ENCODE peak calls at places on chromosomes 6 and 20, in six cellular contexts. K is kidney; L is CD8-positive, alpha-beta T cell; N is H1; P is HCT116; X is psoas muscle. G is an unnamed sample.

GRCh38 chr20:64055893-64056638 is 6.6 kb upstream of the SOX18 start:
- DNase-seq in K (no peak), L (no peak), N (no peak), P (no peak), X (peak; percentile 75), G (no peak)

GRCh38 chr20:62577447-62577846 is 64.9 kb upstream of the SLCO4A1 start:
- DNase-seq in K (no peak), L (no peak), N (no peak), P (no peak), X (peak; percentile 73), G (no peak)

GRCh38 chr6:41439524-41440418 is 104.4 kb downstream of the NCR2 start:
- DNase-seq in K (no peak), L (no peak), N (no peak), P (no peak), X (no peak), G (no peak)

GRCh38 chr6:39951198-39951597 is 16.9 kb upstream of the MOCS1 start:
- DNase-seq in K (no peak), L (no peak), N (no peak), P (no peak), X (no peak), G (no peak)

GRCh38 chr20:46998497-46999190 is 104.0 kb downstream of the EYA2 start:
- DNase-seq in K (no peak), L (no peak), N (no peak), P (no peak), X (no peak), G (no peak)

GRCh38 chr6:2938004-2938631 is 33.2 kb downstream of the SERPINB6 start:
- DNase-seq in K (no peak), L (no peak), N (peak; percentile 41), P (no peak), X (no peak), G (no peak)

GRCh38 chr20:1336699-1337387 is 7.9 kb upstream of the SDCBP2 start:
- DNase-seq in K (peak; percentile 92), L (no peak), N (peak; percentile 48), P (no peak), X (peak; percentile 85), G (peak; percentile 75)

GRCh38 chr6:166922937-166923336 is 33.4 kb downstream of the RNASET2 start:
- DNase-seq in K (no peak), L (no peak), N (no peak), P (no peak), X (no peak), G (no peak)

GRCh38 chr6:122248001-122248669 is 151.3 kb upstream of the HSF2 start:
- DNase-seq in K (peak; percentile 63), L (no peak), N (no peak), P (no peak), X (no peak), G (no peak)

GRCh38 chr6:90263653-90264052 is 33.0 kb downstream of the BACH2 start:
- DNase-seq in K (no peak), L (no peak), N (no peak), P (no peak), X (no peak), G (no peak)

GRCh38 chr20:32638848-32639247 is 34.9 kb downstream of the C20orf203 start:
- DNase-seq in K (no peak), L (no peak), N (no peak), P (no peak), X (no peak), G (no peak)

GRCh38 chr20:50762045-50762422 is 30.7 kb downstream of the PARD6B start:
- DNase-seq in K (no peak), L (no peak), N (no peak), P (no peak), X (no peak), G (no peak)

GRCh38 chr6:137588472-137588871 is 94.3 kb upstream of the OLIG3 start:
- DNase-seq in K (no peak), L (no peak), N (peak; percentile 51), P (no peak), X (no peak), G (no peak)

GRCh38 chr6:78031228-78031627 is 378.4 kb downstream of the MEI4 start:
- DNase-seq in K (no peak), L (no peak), N (no peak), P (no peak), X (no peak), G (no peak)

GRCh38 chr6:35049346-35049745 is 91.8 kb downstream of the TCP11 start:
- DNase-seq in K (no peak), L (no peak), N (no peak), P (no peak), X (no peak), G (no peak)

GRCh38 chr6:35048631-35049083 is 92.5 kb downstream of the TCP11 start:
- DNase-seq in K (no peak), L (no peak), N (no peak), P (no peak), X (peak; percentile 67), G (no peak)

GRCh38 chr6:35047265-35048011 is 93.7 kb downstream of the TCP11 start:
- DNase-seq in K (no peak), L (no peak), N (no peak), P (no peak), X (no peak), G (no peak)

GRCh38 chr6:35046862-35047261 is 94.3 kb downstream of the TCP11 start:
- DNase-seq in K (no peak), L (no peak), N (no peak), P (no peak), X (no peak), G (no peak)

DNA sequence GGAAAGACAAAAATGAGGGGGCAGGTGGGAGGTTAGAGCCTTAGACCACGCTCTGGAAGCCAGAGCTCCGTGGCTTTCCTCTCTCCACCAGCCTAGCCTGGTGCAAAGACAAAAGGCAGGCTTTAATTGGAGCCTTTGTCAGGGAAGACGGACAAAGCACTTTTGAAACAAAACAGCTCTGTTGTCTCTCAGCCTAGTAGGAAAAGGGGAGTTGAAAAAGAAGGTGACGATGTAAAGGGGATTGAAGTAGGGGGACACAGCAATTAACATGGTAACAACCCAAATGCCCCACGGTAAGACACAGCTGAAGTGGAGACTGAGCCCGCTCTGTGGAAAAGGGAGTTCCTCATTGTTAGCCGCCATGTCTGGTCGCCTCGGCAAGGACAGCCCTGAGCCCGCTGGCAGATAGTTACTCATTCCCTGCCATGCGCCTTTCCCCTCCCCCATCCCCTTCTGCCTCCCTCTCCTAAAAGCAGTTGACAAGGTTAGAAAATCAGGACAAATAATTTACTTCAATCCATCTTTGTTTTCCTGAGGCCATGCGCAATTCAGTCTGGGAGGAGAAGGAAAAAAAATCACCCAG is 93.0 kb downstream of the TCP11 start:
- DNase-seq in K (no peak), L (no peak), N (no peak), P (no peak), X (no peak), G (no peak)
- H3K4me3 ChIP-seq in K (no peak overlapping the region), L (no peak overlapping the region), N (peak overlapping the region; percentile 4), P (no peak overlapping the region), X (no peak overlapping the region), G (no peak overlapping the region)

GRCh38 chr6:131519670-131520436 is 53.2 kb upstream of the ARG1 start:
- DNase-seq in K (no peak), L (no peak), N (peak; percentile 62), P (peak; percentile 40), X (no peak), G (no peak)
- TF ChIP-seq CTCF in K (peak; percentile 45), L (peak; percentile 71), N (no peak), P (peak; percentile 42), X (peak; percentile 16), G (no peak)

DNA sequence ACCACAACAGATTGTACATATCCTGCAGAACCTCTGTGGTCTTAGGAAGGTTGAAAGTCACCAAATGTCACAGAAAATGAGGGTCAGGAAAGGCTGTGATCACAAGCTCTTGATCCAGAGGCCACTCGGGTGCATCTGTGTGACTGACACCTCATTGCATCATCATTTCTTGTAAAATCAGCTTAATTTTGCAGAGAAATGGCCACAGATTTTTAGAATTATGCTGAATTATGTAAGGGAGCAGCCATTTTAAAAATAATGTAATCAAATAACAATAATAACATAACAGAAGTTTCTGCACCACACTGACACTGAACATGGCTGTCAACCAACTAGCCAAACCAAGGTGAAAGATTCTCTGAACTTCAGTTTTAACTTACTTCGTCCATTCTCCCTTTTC is 32.5 kb upstream of the PRND start:
- DNase-seq in K (no peak), L (no peak), N (no peak), P (no peak), X (no peak), G (no peak)
- H3K27ac ChIP-seq in K (no peak overlapping the region), L (no peak overlapping the region), N (no peak overlapping the region), P (no peak overlapping the region), X (peak overlapping the region; percentile 98), G (peak overlapping the region; percentile 33)

DNA sequence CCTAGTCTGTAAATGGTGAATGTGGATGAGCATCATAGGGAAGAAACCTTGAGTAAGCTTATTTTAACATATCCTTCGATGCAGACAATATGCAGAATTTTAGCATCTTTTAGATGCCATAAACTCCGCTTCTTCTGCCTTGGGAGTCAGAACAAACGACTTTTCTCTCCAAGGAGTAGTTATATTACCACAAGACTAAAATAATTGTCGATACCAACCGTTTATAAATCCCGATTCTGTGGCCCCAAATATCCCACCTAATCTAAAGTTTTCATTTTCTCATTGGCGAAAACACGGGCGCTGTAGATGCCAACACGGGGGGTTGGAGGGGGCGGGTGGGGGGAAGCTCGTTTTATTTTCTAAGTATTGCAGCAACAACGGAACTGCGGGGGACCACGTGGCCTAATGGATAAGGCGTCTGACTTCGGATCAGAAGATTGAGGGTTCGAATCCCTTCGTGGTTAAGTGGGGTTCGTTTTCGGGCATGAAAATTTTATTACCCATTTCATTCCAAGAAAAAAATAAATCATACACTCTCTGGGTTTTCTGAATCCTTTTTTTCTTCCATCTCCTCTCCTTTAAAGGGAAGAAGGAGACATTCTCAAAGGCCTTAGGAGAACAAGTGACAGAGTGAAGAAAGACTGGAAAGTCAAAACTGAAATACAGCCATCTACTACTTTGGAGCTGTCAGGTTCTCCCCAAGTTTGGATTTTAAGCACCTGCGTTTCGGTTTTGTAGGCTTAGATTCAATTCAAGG is 65.5 kb upstream of the BTN3A2 start:
- DNase-seq in K (no peak), L (no peak), N (peak; percentile 83), P (no peak), X (no peak), G (no peak)
- H3K4me3 ChIP-seq in K (no peak overlapping the region), L (no peak overlapping the region), N (peak overlapping the region; percentile 61), P (no peak overlapping the region), X (no peak overlapping the region), G (no peak overlapping the region)

DNA sequence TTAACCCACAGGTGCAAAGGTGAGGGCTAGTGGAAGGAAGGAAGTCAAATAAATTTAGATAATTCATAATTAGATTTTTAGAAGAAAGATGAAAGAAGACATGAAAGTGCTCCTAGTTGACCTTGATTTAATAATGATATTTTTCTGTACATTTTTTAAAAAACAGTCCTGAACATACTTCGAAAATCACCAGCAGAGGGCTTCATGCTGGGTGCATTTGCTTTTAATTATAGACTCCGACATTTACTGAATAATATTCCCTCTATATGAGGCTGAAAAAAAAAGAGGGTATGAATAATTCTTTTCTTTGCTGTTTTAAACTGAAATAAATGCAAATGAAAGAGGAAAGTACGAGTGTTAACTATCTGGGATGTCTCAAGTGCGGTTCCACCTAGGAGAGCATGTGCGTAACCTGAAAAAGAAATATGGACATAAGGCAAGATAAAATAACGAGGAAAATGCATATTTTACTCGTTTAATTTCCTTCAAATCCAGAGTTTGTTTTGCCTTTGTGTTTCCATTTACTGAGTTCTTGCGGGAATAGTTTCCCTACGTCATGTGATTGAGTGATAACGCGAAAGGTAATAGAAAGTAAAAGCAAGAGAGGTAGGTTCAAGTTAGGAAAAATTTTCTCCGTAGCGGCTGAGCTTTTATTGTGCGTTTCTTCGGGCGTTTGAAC is 3.1 kb upstream of the TFAP2B start:
- DNase-seq in K (no peak), L (no peak), N (no peak), P (no peak), X (no peak), G (no peak)
- TF ChIP-seq CTCF in K (peak; percentile 32), L (no peak), N (no peak), P (no peak), X (no peak), G (no peak)